ENCODE peak calls at places on chromosomes 4 and X, in nine cellular contexts. X is caudate nucleus, I is AG04449, F is ACHN, Z is endothelial cell, E is T-helper 2 cell, R is erythroblast, O is foreskin keratinocyte, S is non-pigmented ciliary epithelial cell. V is an unnamed sample.

GRCh38 chr4:88792821-88793220 is 95.2 kb upstream of the NAP1L5 start:
- DNase-seq in X (no peak), O (no peak), Z (no peak), F (peak; percentile 23), E (no peak), S (peak; percentile 35), I (no peak), R (peak; percentile 3), V (no peak)

GRCh38 chr4:155696226-155696625 is 29.6 kb downstream of the GUCY1A1 start:
- DNase-seq in S (no peak), X (no peak), F (no peak), O (no peak), Z (no peak), E (no peak), R (no peak), I (no peak), V (no peak)

GRCh38 chr4:73446336-73446938 is 10.4 kb downstream of the AFP start:
- DNase-seq in F (peak; percentile 66), E (peak; percentile 47), I (no peak), S (no peak), Z (peak; percentile 15), R (peak; percentile 53), O (peak; percentile 42), X (no peak), V (peak; percentile 43)

GRCh38 chr4:14887842-14888433 is 114.3 kb upstream of the CPEB2 start:
- DNase-seq in X (no peak), F (no peak), O (no peak), Z (no peak), I (no peak), E (no peak), R (no peak), S (no peak), V (peak; percentile 12)

GRCh38 chrX:23953908-23954269 is 46.1 kb downstream of the CXorf58 start:
- DNase-seq in F (no peak), E (peak; percentile 56), S (no peak), R (peak; percentile 9), X (no peak), Z (no peak), O (no peak), I (no peak), V (no peak)

GRCh38 chr4:53605783-53606182 is 14.5 kb upstream of the LNX1 start:
- DNase-seq in S (no peak), Z (no peak), F (no peak), R (no peak), E (no peak), X (no peak), I (no peak), O (no peak), V (no peak)

GRCh38 chrX:12447448-12448154 is 309.3 kb downstream of the FRMPD4 start:
- DNase-seq in F (no peak), E (peak; percentile 39), R (no peak), Z (no peak), S (peak; percentile 38), X (no peak), I (peak; percentile 76), O (peak; percentile 89), V (peak; percentile 91)

GRCh38 chr4:52588771-52589591 is 70.1 kb downstream of the USP46 start:
- DNase-seq in E (peak; percentile 76), R (no peak), O (peak; percentile 73), Z (no peak), I (peak; percentile 92), F (no peak), S (peak; percentile 97), X (no peak), V (peak; percentile 93)

GRCh38 chr4:3410401-3411135 is 31.2 kb upstream of the HGFAC start:
- DNase-seq in E (no peak), F (no peak), R (no peak), Z (no peak), I (no peak), X (no peak), O (no peak), S (no peak), V (no peak)

GRCh38 chrX:31609130-31609529 is 537.3 kb upstream of the FTHL17 start:
- DNase-seq in O (peak; percentile 94), Z (no peak), R (no peak), F (no peak), S (peak; percentile 77), I (peak; percentile 88), E (no peak), X (no peak), V (peak; percentile 85)